ENCODE peak calls at places on chromosome 20, in six cellular contexts. One of them, this sample, is unnamed.

GRCh38 chr20:57596998-57597939 is 23.0 kb downstream of the ZBP1 start:
- DNase-seq in right atrium auricular region: no peak
- DNase-seq in stomach: peak
- DNase-seq in sigmoid colon: peak
- DNase-seq in IMR-90: peak
- DNase-seq in brain microvascular endothelial cell: peak
- DNase-seq in this sample: no peak

GRCh38 chr20:42483694-42484303 is 705.9 kb downstream of the PTPRT start:
- DNase-seq in right atrium auricular region: no peak
- DNase-seq in stomach: no peak
- DNase-seq in sigmoid colon: no peak
- DNase-seq in IMR-90: no peak
- DNase-seq in brain microvascular endothelial cell: no peak
- DNase-seq in this sample: no peak

GRCh38 chr20:34111057-34111711 is 859 bp downstream of the EIF2S2 start:
- DNase-seq in right atrium auricular region: no peak
- DNase-seq in stomach: no peak
- DNase-seq in sigmoid colon: peak
- DNase-seq in IMR-90: peak
- DNase-seq in brain microvascular endothelial cell: peak
- DNase-seq in this sample: peak

GRCh38 chr20:61535536-61535935 is 283.5 kb downstream of the CDH4 start:
- DNase-seq in right atrium auricular region: no peak
- DNase-seq in stomach: no peak
- DNase-seq in sigmoid colon: no peak
- DNase-seq in IMR-90: no peak
- DNase-seq in brain microvascular endothelial cell: no peak
- DNase-seq in this sample: no peak

GRCh38 chr20:41738584-41739193 is 120.5 kb upstream of the CHD6 start:
- DNase-seq in right atrium auricular region: peak
- DNase-seq in stomach: peak
- DNase-seq in sigmoid colon: no peak
- DNase-seq in IMR-90: peak
- DNase-seq in brain microvascular endothelial cell: peak
- DNase-seq in this sample: no peak

GRCh38 chr20:8254911-8255582 is 123.0 kb downstream of the PLCB1 start:
- DNase-seq in right atrium auricular region: no peak
- DNase-seq in stomach: no peak
- DNase-seq in sigmoid colon: no peak
- DNase-seq in IMR-90: peak
- DNase-seq in brain microvascular endothelial cell: peak
- DNase-seq in this sample: no peak

GRCh38 chr20:23668477-23668951 is 20.3 kb downstream of the CST4 start:
- DNase-seq in right atrium auricular region: peak
- DNase-seq in stomach: peak
- DNase-seq in sigmoid colon: peak
- DNase-seq in IMR-90: peak
- DNase-seq in brain microvascular endothelial cell: peak
- DNase-seq in this sample: no peak

GRCh38 chr20:62740286-62741141 is 31.9 kb downstream of the NTSR1 start:
- DNase-seq in right atrium auricular region: peak
- DNase-seq in stomach: peak
- DNase-seq in sigmoid colon: peak
- DNase-seq in IMR-90: peak
- DNase-seq in brain microvascular endothelial cell: peak
- DNase-seq in this sample: no peak

GRCh38 chr20:4304601-4305000 is 289.2 kb upstream of the RNF24 start:
- DNase-seq in right atrium auricular region: peak
- DNase-seq in stomach: no peak
- DNase-seq in sigmoid colon: no peak
- DNase-seq in IMR-90: no peak
- DNase-seq in brain microvascular endothelial cell: no peak
- DNase-seq in this sample: no peak

GRCh38 chr20:21808863-21809664 is 103.6 kb downstream of the PAX1 start:
- DNase-seq in right atrium auricular region: no peak
- DNase-seq in stomach: peak
- DNase-seq in sigmoid colon: no peak
- DNase-seq in IMR-90: no peak
- DNase-seq in brain microvascular endothelial cell: no peak
- DNase-seq in this sample: peak

GRCh38 chr20:371755-372542 is 8.6 kb upstream of the TRIB3 start:
- DNase-seq in right atrium auricular region: peak
- DNase-seq in stomach: peak
- DNase-seq in sigmoid colon: peak
- DNase-seq in IMR-90: peak
- DNase-seq in brain microvascular endothelial cell: peak
- DNase-seq in this sample: no peak

GRCh38 chr20:1335961-1336698 is 7.2 kb upstream of the SDCBP2 start:
- DNase-seq in right atrium auricular region: peak
- DNase-seq in stomach: no peak
- DNase-seq in sigmoid colon: peak
- DNase-seq in IMR-90: no peak
- DNase-seq in brain microvascular endothelial cell: no peak
- DNase-seq in this sample: no peak

GRCh38 chr20:47330933-47331708 is 25.4 kb downstream of the ZMYND8 start:
- DNase-seq in right atrium auricular region: no peak
- DNase-seq in stomach: no peak
- DNase-seq in sigmoid colon: no peak
- DNase-seq in IMR-90: peak
- DNase-seq in brain microvascular endothelial cell: peak
- DNase-seq in this sample: no peak

GRCh38 chr20:48321271-48321670 is 506.5 kb downstream of the PREX1 start:
- DNase-seq in right atrium auricular region: no peak
- DNase-seq in stomach: no peak
- DNase-seq in sigmoid colon: no peak
- DNase-seq in IMR-90: no peak
- DNase-seq in brain microvascular endothelial cell: no peak
- DNase-seq in this sample: no peak

GRCh38 chr20:53142225-53142624 is 170.1 kb downstream of the TSHZ2 start:
- DNase-seq in right atrium auricular region: no peak
- DNase-seq in stomach: no peak
- DNase-seq in sigmoid colon: no peak
- DNase-seq in IMR-90: no peak
- DNase-seq in brain microvascular endothelial cell: no peak
- DNase-seq in this sample: no peak

GRCh38 chr20:17438436-17439039 is 92.6 kb downstream of the BFSP1 start:
- DNase-seq in right atrium auricular region: no peak
- DNase-seq in stomach: no peak
- DNase-seq in sigmoid colon: no peak
- DNase-seq in IMR-90: no peak
- DNase-seq in brain microvascular endothelial cell: no peak
- DNase-seq in this sample: no peak

GRCh38 chr20:17790308-17790707 is 90.5 kb downstream of the BANF2 start:
- DNase-seq in right atrium auricular region: no peak
- DNase-seq in stomach: no peak
- DNase-seq in sigmoid colon: peak
- DNase-seq in IMR-90: peak
- DNase-seq in brain microvascular endothelial cell: no peak
- DNase-seq in this sample: no peak

GRCh38 chr20:20362774-20363435 is 5.0 kb upstream of the INSM1 start:
- DNase-seq in right atrium auricular region: no peak
- DNase-seq in stomach: no peak
- DNase-seq in sigmoid colon: no peak
- DNase-seq in IMR-90: no peak
- DNase-seq in brain microvascular endothelial cell: no peak
- DNase-seq in this sample: no peak

GRCh38 chr20:20363449-20364015 is 4.4 kb upstream of the INSM1 start:
- DNase-seq in right atrium auricular region: no peak
- DNase-seq in stomach: no peak
- DNase-seq in sigmoid colon: no peak
- DNase-seq in IMR-90: no peak
- DNase-seq in brain microvascular endothelial cell: no peak
- DNase-seq in this sample: no peak

GRCh38 chr20:20364747-20365558 is 3.0 kb upstream of the INSM1 start:
- DNase-seq in right atrium auricular region: no peak
- DNase-seq in stomach: no peak
- DNase-seq in sigmoid colon: no peak
- DNase-seq in IMR-90: no peak
- DNase-seq in brain microvascular endothelial cell: no peak
- DNase-seq in this sample: no peak

GRCh38 chr20:20365593-20365992 is 2.3 kb upstream of the INSM1 start:
- DNase-seq in right atrium auricular region: no peak
- DNase-seq in stomach: no peak
- DNase-seq in sigmoid colon: no peak
- DNase-seq in IMR-90: no peak
- DNase-seq in brain microvascular endothelial cell: no peak
- DNase-seq in this sample: no peak

GRCh38 chr20:20364016-20364746 is 3.7 kb upstream of the INSM1 start:
- DNase-seq in right atrium auricular region: no peak
- DNase-seq in stomach: no peak
- DNase-seq in sigmoid colon: no peak
- DNase-seq in IMR-90: no peak
- DNase-seq in brain microvascular endothelial cell: no peak
- DNase-seq in this sample: no peak
- TF ChIP-seq CTCF in right atrium auricular region: no peak
- TF ChIP-seq CTCF in stomach: no peak
- TF ChIP-seq CTCF in sigmoid colon: no peak
- TF ChIP-seq CTCF in IMR-90: no peak
- TF ChIP-seq CTCF in brain microvascular endothelial cell: no peak
- TF ChIP-seq CTCF in this sample: no peak

GRCh38 chr20:50034567-50035170 is 51.9 kb downstream of the SNAI1 start:
- DNase-seq in right atrium auricular region: no peak
- DNase-seq in stomach: no peak
- DNase-seq in sigmoid colon: peak
- DNase-seq in IMR-90: peak
- DNase-seq in brain microvascular endothelial cell: no peak
- DNase-seq in this sample: peak
- H3K27ac ChIP-seq in right atrium auricular region: peak
- H3K27ac ChIP-seq in stomach: no peak
- H3K27ac ChIP-seq in sigmoid colon: peak
- H3K27ac ChIP-seq in IMR-90: no peak
- H3K27ac ChIP-seq in brain microvascular endothelial cell: peak
- H3K27ac ChIP-seq in this sample: peak

GRCh38 chr20:13221313-13221672 is 219 bp downstream of the ISM1 start:
- DNase-seq in right atrium auricular region: no peak
- DNase-seq in stomach: no peak
- DNase-seq in sigmoid colon: no peak
- DNase-seq in IMR-90: no peak
- DNase-seq in brain microvascular endothelial cell: no peak
- DNase-seq in this sample: no peak

GRCh38 chr20:13220857-13221297 is at the start of gene ISM1:
- DNase-seq in right atrium auricular region: no peak
- DNase-seq in stomach: no peak
- DNase-seq in sigmoid colon: no peak
- DNase-seq in IMR-90: no peak
- DNase-seq in brain microvascular endothelial cell: no peak
- DNase-seq in this sample: no peak

GRCh38 chr20:13221673-13222318 is 722 bp downstream of the ISM1 start:
- DNase-seq in right atrium auricular region: no peak
- DNase-seq in stomach: no peak
- DNase-seq in sigmoid colon: peak
- DNase-seq in IMR-90: peak
- DNase-seq in brain microvascular endothelial cell: peak
- DNase-seq in this sample: no peak

GRCh38 chr20:13223731-13224130 is 2.7 kb downstream of the ISM1 start:
- DNase-seq in right atrium auricular region: no peak
- DNase-seq in stomach: no peak
- DNase-seq in sigmoid colon: no peak
- DNase-seq in IMR-90: no peak
- DNase-seq in brain microvascular endothelial cell: no peak
- DNase-seq in this sample: no peak

DNA sequence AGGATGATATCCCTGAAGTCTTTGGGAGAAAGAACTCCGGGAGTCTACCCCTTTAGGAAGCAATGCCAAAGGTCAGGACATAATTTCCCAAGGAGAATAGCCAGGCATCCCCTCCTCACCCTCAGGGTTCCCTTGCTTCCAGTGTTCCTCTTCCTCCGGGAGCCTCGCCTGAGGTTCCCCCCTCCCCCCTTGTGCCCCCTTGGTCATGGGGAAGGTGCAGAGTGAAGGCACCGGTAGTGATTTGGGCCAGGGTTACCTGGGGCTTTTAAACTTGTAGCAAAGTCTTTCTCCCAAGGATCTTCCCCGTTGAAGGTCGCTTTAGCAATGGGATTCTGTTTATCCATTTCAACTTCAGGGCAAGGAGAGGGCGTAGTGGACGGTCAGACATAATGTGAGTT is 1.2 kb downstream of the ISM1 start:
- DNase-seq in right atrium auricular region: no peak
- DNase-seq in stomach: no peak
- DNase-seq in sigmoid colon: no peak
- DNase-seq in IMR-90: no peak
- DNase-seq in brain microvascular endothelial cell: no peak
- DNase-seq in this sample: no peak
- H3K4me3 ChIP-seq in right atrium auricular region: peak
- H3K4me3 ChIP-seq in stomach: peak
- H3K4me3 ChIP-seq in sigmoid colon: peak
- H3K4me3 ChIP-seq in IMR-90: no peak
- H3K4me3 ChIP-seq in brain microvascular endothelial cell: no peak
- H3K4me3 ChIP-seq in this sample: peak

DNA sequence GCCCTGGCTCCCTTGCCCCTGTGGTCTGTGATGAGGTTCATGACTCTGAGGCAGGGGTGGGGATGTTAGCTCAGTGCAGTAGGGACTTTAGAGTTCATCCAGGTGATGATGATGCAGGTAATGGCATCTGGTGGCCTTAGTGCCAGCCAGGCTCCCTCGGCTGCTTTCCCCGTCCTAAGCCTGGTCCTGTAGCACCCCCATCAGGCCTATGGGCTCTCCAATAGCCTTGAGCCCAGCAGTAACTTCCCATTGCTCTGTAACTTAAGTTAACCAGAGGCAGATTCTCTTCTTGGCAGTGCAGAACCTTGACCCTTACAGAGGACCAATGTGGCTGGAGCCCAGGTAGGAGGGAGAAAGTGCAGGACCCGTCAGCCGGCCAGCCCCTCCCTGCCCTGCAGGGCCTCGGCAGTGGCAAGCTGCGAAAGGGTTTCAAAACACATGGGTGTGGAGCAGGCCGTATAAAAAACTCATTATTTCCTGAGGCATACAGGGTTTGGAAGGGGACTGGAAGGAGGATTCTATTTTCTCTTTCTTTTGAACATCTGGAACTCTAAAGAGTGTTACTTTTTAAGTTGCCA is 406.9 kb downstream of the CDH26 start:
- DNase-seq in right atrium auricular region: no peak
- DNase-seq in stomach: peak
- DNase-seq in sigmoid colon: no peak
- DNase-seq in IMR-90: no peak
- DNase-seq in brain microvascular endothelial cell: no peak
- DNase-seq in this sample: no peak
- TF ChIP-seq CTCF in right atrium auricular region: no peak
- TF ChIP-seq CTCF in stomach: no peak
- TF ChIP-seq CTCF in sigmoid colon: no peak
- TF ChIP-seq CTCF in IMR-90: no peak
- TF ChIP-seq CTCF in brain microvascular endothelial cell: peak
- TF ChIP-seq CTCF in this sample: no peak

DNA sequence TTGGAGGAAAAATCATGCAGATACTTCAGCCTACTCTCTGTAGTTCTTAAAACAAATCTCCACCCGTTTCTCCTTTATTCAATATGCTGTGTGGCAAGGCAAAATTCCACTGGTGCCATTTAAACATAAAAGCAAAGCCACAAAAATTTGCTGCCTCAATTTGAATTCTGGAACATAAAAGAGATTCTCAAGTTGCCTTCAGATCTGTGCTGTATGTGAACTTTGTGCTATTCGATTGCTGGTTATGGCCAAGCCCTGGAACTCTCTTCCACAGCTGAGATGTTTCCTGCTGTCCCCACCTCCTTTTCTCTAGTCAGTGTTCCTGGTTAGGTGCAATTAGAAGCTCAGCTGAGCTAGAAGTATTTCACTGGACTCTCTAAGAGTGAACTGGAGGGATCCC is 395.3 kb upstream of the BTBD3 start:
- DNase-seq in right atrium auricular region: no peak
- DNase-seq in stomach: no peak
- DNase-seq in sigmoid colon: no peak
- DNase-seq in IMR-90: no peak
- DNase-seq in brain microvascular endothelial cell: no peak
- DNase-seq in this sample: no peak
- H3K27ac ChIP-seq in right atrium auricular region: no peak
- H3K27ac ChIP-seq in stomach: no peak
- H3K27ac ChIP-seq in sigmoid colon: no peak
- H3K27ac ChIP-seq in IMR-90: no peak
- H3K27ac ChIP-seq in brain microvascular endothelial cell: no peak
- H3K27ac ChIP-seq in this sample: no peak